ENCODE peak calls at places on chromosomes 16 and 17, in four cellular contexts. One of them, this sample, is unnamed. For H3K27me3, the result is how much of the 10 kb centered on the place peaks cover.

GRCh38 chr17:4728124-4728523 is 3.1 kb upstream of the MED11 start:
- DNase-seq in heart right ventricle: no peak
- DNase-seq in H7: no peak
- DNase-seq in uterus: no peak
- DNase-seq in this sample: no peak

GRCh38 chr17:51857052-51857593 is 301.4 kb downstream of the CA10 start:
- DNase-seq in heart right ventricle: no peak
- DNase-seq in H7: peak
- DNase-seq in uterus: no peak
- DNase-seq in this sample: no peak

GRCh38 chr17:1473841-1474240 is 17.8 kb upstream of the CRK start:
- DNase-seq in heart right ventricle: no peak
- DNase-seq in H7: no peak
- DNase-seq in uterus: no peak
- DNase-seq in this sample: no peak

GRCh38 chr17:46976626-46977270 is 2.3 kb downstream of the RPRML start:
- DNase-seq in heart right ventricle: no peak
- DNase-seq in H7: no peak
- DNase-seq in uterus: no peak
- DNase-seq in this sample: no peak

GRCh38 chr17:48244121-48244711 is 136.7 kb downstream of the SNX11 start:
- DNase-seq in heart right ventricle: no peak
- DNase-seq in H7: no peak
- DNase-seq in uterus: no peak
- DNase-seq in this sample: no peak

GRCh38 chr17:43662432-43663141 is 865 bp upstream of the MEOX1 start:
- DNase-seq in heart right ventricle: no peak
- DNase-seq in H7: peak
- DNase-seq in uterus: no peak
- DNase-seq in this sample: no peak

GRCh38 chr16:83513006-83513755 is 294.6 kb upstream of the HSBP1 start:
- DNase-seq in heart right ventricle: no peak
- DNase-seq in H7: no peak
- DNase-seq in uterus: no peak
- DNase-seq in this sample: no peak

GRCh38 chr17:6551909-6552768 is 4.2 kb downstream of the PITPNM3 start:
- DNase-seq in heart right ventricle: peak
- DNase-seq in H7: peak
- DNase-seq in uterus: peak
- DNase-seq in this sample: no peak

GRCh38 chr17:79695293-79696158 is 35.2 kb upstream of the ENPP7 start:
- DNase-seq in heart right ventricle: peak
- DNase-seq in H7: peak
- DNase-seq in uterus: no peak
- DNase-seq in this sample: no peak

GRCh38 chr16:1959269-1960039 is at the start of gene NDUFB10:
- DNase-seq in heart right ventricle: peak
- DNase-seq in H7: peak
- DNase-seq in uterus: peak
- DNase-seq in this sample: peak

GRCh38 chr17:37698132-37698615 is 46.7 kb downstream of the HNF1B start:
- DNase-seq in heart right ventricle: no peak
- DNase-seq in H7: no peak
- DNase-seq in uterus: no peak
- DNase-seq in this sample: no peak

GRCh38 chr17:60390223-60390622 is 1.7 kb downstream of the USP32 start:
- DNase-seq in heart right ventricle: no peak
- DNase-seq in H7: no peak
- DNase-seq in uterus: no peak
- DNase-seq in this sample: no peak

GRCh38 chr16:14427371-14427948 is 202.6 kb downstream of the PARN start:
- DNase-seq in heart right ventricle: no peak
- DNase-seq in H7: no peak
- DNase-seq in uterus: no peak
- DNase-seq in this sample: no peak

GRCh38 chr17:15231851-15232516 is 33.1 kb downstream of the PMP22 start:
- DNase-seq in heart right ventricle: no peak
- DNase-seq in H7: no peak
- DNase-seq in uterus: no peak
- DNase-seq in this sample: no peak

GRCh38 chr17:80460286-80460881 is 16.0 kb downstream of the NPTX1 start:
- DNase-seq in heart right ventricle: peak
- DNase-seq in H7: no peak
- DNase-seq in uterus: no peak
- DNase-seq in this sample: no peak

GRCh38 chr17:2064980-2065785 is 10.3 kb downstream of the HIC1 start:
- DNase-seq in heart right ventricle: no peak
- DNase-seq in H7: peak
- DNase-seq in uterus: peak
- DNase-seq in this sample: no peak

GRCh38 chr17:78817123-78817522 is 23.5 kb downstream of the USP36 start:
- DNase-seq in heart right ventricle: no peak
- DNase-seq in H7: no peak
- DNase-seq in uterus: no peak
- DNase-seq in this sample: no peak

GRCh38 chr17:49779730-49780220 is 8.7 kb upstream of the KAT7 start:
- DNase-seq in heart right ventricle: peak
- DNase-seq in H7: no peak
- DNase-seq in uterus: peak
- DNase-seq in this sample: no peak

GRCh38 chr17:9905902-9906301 is 831 bp upstream of the RCVRN start:
- DNase-seq in heart right ventricle: no peak
- DNase-seq in H7: peak
- DNase-seq in uterus: no peak
- DNase-seq in this sample: peak

GRCh38 chr16:27538508-27538907 is 11.2 kb downstream of the GTF3C1 start:
- DNase-seq in heart right ventricle: peak
- DNase-seq in H7: no peak
- DNase-seq in uterus: no peak
- DNase-seq in this sample: no peak

GRCh38 chr16:86567701-86568571 is 1.3 kb downstream of the FOXC2 start:
- DNase-seq in heart right ventricle: no peak
- DNase-seq in H7: peak
- DNase-seq in uterus: no peak
- DNase-seq in this sample: peak

GRCh38 chr17:61467416-61468262 is 15.4 kb downstream of the TBX4 start:
- DNase-seq in heart right ventricle: peak
- DNase-seq in H7: peak
- DNase-seq in uterus: no peak
- DNase-seq in this sample: peak

GRCh38 chr16:30924086-30924714 is 828 bp downstream of the FBXL19 start:
- DNase-seq in heart right ventricle: no peak
- DNase-seq in H7: peak
- DNase-seq in uterus: peak
- DNase-seq in this sample: no peak

GRCh38 chr17:14745122-14745521 is 444.2 kb downstream of the HS3ST3B1 start:
- DNase-seq in heart right ventricle: no peak
- DNase-seq in H7: no peak
- DNase-seq in uterus: no peak
- DNase-seq in this sample: no peak

GRCh38 chr16:80016689-80017088 is 416.2 kb upstream of the MAF start:
- DNase-seq in heart right ventricle: no peak
- DNase-seq in H7: no peak
- DNase-seq in uterus: no peak
- DNase-seq in this sample: no peak

GRCh38 chr16:79261461-79261860 is 339.1 kb downstream of the MAF start:
- DNase-seq in heart right ventricle: peak
- DNase-seq in H7: peak
- DNase-seq in uterus: no peak
- DNase-seq in this sample: peak

GRCh38 chr17:77546772-77547201 is 406.0 kb downstream of the SEC14L1 start:
- DNase-seq in heart right ventricle: no peak
- DNase-seq in H7: peak
- DNase-seq in uterus: peak
- DNase-seq in this sample: no peak

GRCh38 chr17:28745052-28745776 is 1.4 kb downstream of the TRAF4 start:
- DNase-seq in heart right ventricle: peak
- DNase-seq in H7: peak
- DNase-seq in uterus: peak
- DNase-seq in this sample: no peak

GRCh38 chr16:10868562-10869469 is 8.2 kb upstream of the CIITA start:
- DNase-seq in heart right ventricle: peak
- DNase-seq in H7: no peak
- DNase-seq in uterus: peak
- DNase-seq in this sample: peak

GRCh38 chr16:55037051-55037450 is 106.4 kb downstream of the IRX5 start:
- DNase-seq in heart right ventricle: no peak
- DNase-seq in H7: no peak
- DNase-seq in uterus: no peak
- DNase-seq in this sample: no peak

GRCh38 chr16:85389679-85390470 is 223.2 kb upstream of the GSE1 start:
- DNase-seq in heart right ventricle: no peak
- DNase-seq in H7: no peak
- DNase-seq in uterus: no peak
- DNase-seq in this sample: peak

GRCh38 chr17:19418312-19418992 is 7.4 kb downstream of the RNF112 start:
- DNase-seq in heart right ventricle: no peak
- DNase-seq in H7: no peak
- DNase-seq in uterus: no peak
- DNase-seq in this sample: no peak

GRCh38 chr17:64679710-64680216 is 17.7 kb upstream of the SMURF2 start:
- DNase-seq in heart right ventricle: no peak
- DNase-seq in H7: no peak
- DNase-seq in uterus: no peak
- DNase-seq in this sample: no peak

GRCh38 chr16:19696961-19697360 is 21.1 kb downstream of the KNOP1 start:
- DNase-seq in heart right ventricle: no peak
- DNase-seq in H7: no peak
- DNase-seq in uterus: no peak
- DNase-seq in this sample: no peak

GRCh38 chr16:1342526-1343427 is 8.9 kb downstream of the TSR3 start:
- DNase-seq in heart right ventricle: peak
- DNase-seq in H7: peak
- DNase-seq in uterus: peak
- DNase-seq in this sample: peak

GRCh38 chr16:25691519-25692091 is at the start of gene HS3ST4:
- DNase-seq in heart right ventricle: no peak
- DNase-seq in H7: peak
- DNase-seq in uterus: no peak
- DNase-seq in this sample: no peak

DNA sequence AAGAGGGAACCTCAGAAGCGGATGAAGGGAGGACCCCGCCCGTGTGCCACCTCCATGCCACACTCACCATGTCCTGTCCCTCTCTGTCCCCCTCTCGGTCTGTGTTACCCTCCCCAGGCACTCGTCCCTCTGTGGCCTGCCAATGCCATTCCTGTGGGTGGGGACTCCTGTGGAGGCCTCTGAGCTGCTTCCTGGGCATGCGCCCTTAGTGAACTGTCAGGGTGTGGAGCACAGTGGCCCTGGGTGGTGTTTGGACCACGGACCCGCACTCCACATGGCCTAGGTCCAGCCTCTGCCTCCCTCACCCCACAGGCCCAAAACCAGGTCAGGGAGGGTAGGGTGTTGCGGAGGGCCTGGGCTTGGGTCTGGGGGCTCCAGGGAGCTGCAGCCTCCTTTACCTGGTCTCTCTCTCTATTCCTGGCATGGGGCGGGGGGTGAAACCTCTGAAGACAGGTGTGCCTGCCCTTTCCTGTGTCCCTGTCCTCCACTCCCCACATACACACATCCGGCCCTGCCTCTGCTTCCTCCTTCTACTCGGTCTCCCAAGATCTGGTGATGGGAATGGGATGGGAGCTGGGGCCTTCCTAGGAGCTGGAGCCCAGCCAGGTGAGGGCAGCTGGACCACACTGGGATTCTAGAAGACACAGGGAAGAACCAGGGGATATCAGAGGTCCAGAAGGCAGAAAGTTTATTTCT is 11.5 kb upstream of the PKMYT1 start:
- DNase-seq in heart right ventricle: no peak
- DNase-seq in H7: no peak
- DNase-seq in uterus: no peak
- DNase-seq in this sample: no peak
- H3K27me3 ChIP-seq in heart right ventricle: under half
- H3K27me3 ChIP-seq in H7: under half
- H3K27me3 ChIP-seq in uterus: under half
- H3K27me3 ChIP-seq in this sample: half or more

GRCh38 chr16:50611995-50612848 is 64.0 kb downstream of the NKD1 start:
- DNase-seq in heart right ventricle: no peak
- DNase-seq in H7: no peak
- DNase-seq in uterus: no peak
- DNase-seq in this sample: no peak

GRCh38 chr16:50611332-50611934 is 63.2 kb downstream of the NKD1 start:
- DNase-seq in heart right ventricle: no peak
- DNase-seq in H7: peak
- DNase-seq in uterus: no peak
- DNase-seq in this sample: no peak

GRCh38 chr16:50614956-50615727 is 66.0 kb downstream of the SNX20 start:
- DNase-seq in heart right ventricle: no peak
- DNase-seq in H7: no peak
- DNase-seq in uterus: no peak
- DNase-seq in this sample: no peak

GRCh38 chr16:50612849-50613198 is 64.6 kb downstream of the NKD1 start:
- DNase-seq in heart right ventricle: no peak
- DNase-seq in H7: no peak
- DNase-seq in uterus: no peak
- DNase-seq in this sample: no peak

DNA sequence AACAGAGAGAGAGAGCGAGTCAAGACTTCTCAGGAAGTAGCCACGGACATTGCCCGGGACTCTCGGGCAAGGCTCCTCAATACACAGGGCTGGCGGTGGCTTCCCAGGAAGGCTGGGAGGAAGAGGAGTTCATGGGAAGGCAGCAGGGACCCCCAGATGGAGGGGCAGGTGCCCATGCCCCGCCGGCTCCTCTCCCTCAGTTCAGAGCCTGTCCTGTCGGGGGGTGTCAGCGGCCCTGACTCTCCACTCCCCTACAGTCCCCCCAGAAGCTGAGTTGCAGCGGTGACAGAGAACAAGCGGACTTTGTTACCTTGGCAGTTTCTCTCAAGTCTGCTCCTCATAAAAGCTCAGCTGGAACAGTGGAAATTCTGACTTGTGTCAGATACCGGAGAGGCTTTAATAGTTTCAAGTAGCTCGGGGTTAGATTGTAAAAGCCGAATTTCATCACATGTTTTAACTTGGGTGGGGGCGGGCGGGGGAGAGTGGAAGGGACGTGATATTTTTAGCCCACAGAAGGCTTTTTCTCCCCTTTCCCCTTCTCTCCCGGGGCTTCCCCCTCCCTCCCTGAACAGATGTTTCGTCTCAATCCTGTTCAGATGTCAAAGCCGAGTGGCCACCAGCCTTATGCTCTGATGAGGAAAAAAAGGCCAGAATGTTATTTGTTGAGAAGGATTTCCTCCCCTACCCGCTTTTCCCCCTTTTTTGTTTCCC is 65.2 kb downstream of the NKD1 start:
- DNase-seq in heart right ventricle: peak
- DNase-seq in H7: no peak
- DNase-seq in uterus: peak
- DNase-seq in this sample: no peak
- H3K27me3 ChIP-seq in heart right ventricle: under half
- H3K27me3 ChIP-seq in H7: under half
- H3K27me3 ChIP-seq in uterus: under half
- H3K27me3 ChIP-seq in this sample: under half

GRCh38 chr16:89202422-89203215 is 2.3 kb upstream of the SLC22A31 start:
- DNase-seq in heart right ventricle: no peak
- DNase-seq in H7: peak
- DNase-seq in uterus: no peak
- DNase-seq in this sample: no peak
- H3K27me3 ChIP-seq in heart right ventricle: half or more
- H3K27me3 ChIP-seq in H7: under half
- H3K27me3 ChIP-seq in uterus: under half
- H3K27me3 ChIP-seq in this sample: half or more

GRCh38 chr16:89189358-89190025 is 10.8 kb downstream of the SLC22A31 start:
- DNase-seq in heart right ventricle: no peak
- DNase-seq in H7: no peak
- DNase-seq in uterus: no peak
- DNase-seq in this sample: no peak
- H3K27me3 ChIP-seq in heart right ventricle: under half
- H3K27me3 ChIP-seq in H7: under half
- H3K27me3 ChIP-seq in uterus: under half
- H3K27me3 ChIP-seq in this sample: under half

This sample was measured in left ventricle myocardium inferior.